ENCODE peak calls at places on chromosome 17, in six cellular contexts. C is fibroblast of the aortic adventitia, R is neural crest cell, V is B cell, Z is cerebellar nuclear complex, K is HTR-8/SVneo. B is an unnamed sample.

GRCh38 chr17:77995146-77995852 is 36.8 kb downstream of the TNRC6C start:
- DNase-seq in C (peak), R (no peak), K (no peak), Z (no peak), V (no peak), B (no peak)

GRCh38 chr17:1590031-1590746 is 27.6 kb upstream of the PITPNA start:
- DNase-seq in Z (no peak), C (peak), K (peak), V (no peak), R (no peak), B (peak)

GRCh38 chr17:20141201-20141999 is 132.2 kb downstream of the SPECC1 start:
- DNase-seq in C (no peak), V (no peak), K (no peak), R (no peak), Z (no peak), B (no peak)

GRCh38 chr17:27206447-27206846 is 87.5 kb upstream of the WSB1 start:
- DNase-seq in K (no peak), Z (no peak), V (peak), R (no peak), C (no peak), B (peak)

GRCh38 chr17:71149607-71150006 is 971.2 kb upstream of the SOX9 start:
- DNase-seq in Z (no peak), C (no peak), K (no peak), R (no peak), V (no peak), B (no peak)

GRCh38 chr17:63665527-63666214 is 34.3 kb downstream of the LIMD2 start:
- DNase-seq in K (no peak), C (no peak), R (no peak), V (peak), Z (no peak), B (no peak)

GRCh38 chr17:31415640-31416502 is 24.4 kb downstream of the RAB11FIP4 start:
- DNase-seq in R (no peak), Z (no peak), V (no peak), K (no peak), C (no peak), B (no peak)

GRCh38 chr17:69900829-69901228 is 174.2 kb upstream of the KCNJ16 start:
- DNase-seq in R (no peak), C (no peak), Z (no peak), K (no peak), V (no peak), B (no peak)

GRCh38 chr17:3988297-3989120 is 24.3 kb upstream of the ATP2A3 start:
- DNase-seq in R (no peak), V (no peak), Z (no peak), C (peak), K (no peak), B (no peak)

GRCh38 chr17:72460711-72461110 is 339.9 kb downstream of the SOX9 start:
- DNase-seq in Z (no peak), R (no peak), K (no peak), V (no peak), C (peak), B (peak)

GRCh38 chr17:59368218-59368857 is 36.9 kb downstream of the YPEL2 start:
- DNase-seq in K (no peak), R (no peak), V (no peak), C (no peak), Z (no peak), B (no peak)

GRCh38 chr17:48244121-48244711 is 136.7 kb downstream of the SNX11 start:
- DNase-seq in K (peak), R (no peak), V (no peak), Z (no peak), C (no peak), B (peak)

B was measured in RPMI7951.